ENCODE peak calls at places on chromosome 19, in six cellular contexts. X is endodermal cell, D is MM.1S, P is neural progenitor cell, W is sigmoid colon, V is lower leg skin. J is an unnamed sample.

GRCh38 chr19:15897738-15898276 is at the start of gene CYP4F2:
- DNase-seq in P (no peak), V (no peak), D (no peak), W (no peak), X (no peak), J (no peak)

GRCh38 chr19:57342582-57342981 is 8.5 kb upstream of the ZNF304 start:
- DNase-seq in W (no peak), D (no peak), X (no peak), P (no peak), V (no peak), J (no peak)

GRCh38 chr19:19399733-19400438 is 5.6 kb upstream of the GATAD2A start:
- DNase-seq in W (no peak), D (no peak), P (no peak), V (no peak), X (no peak), J (no peak)

GRCh38 chr19:39531834-39532232 is 819 bp downstream of the EID2B start:
- DNase-seq in V (no peak), P (no peak), D (no peak), W (peak), X (no peak), J (no peak)

GRCh38 chr19:53394522-53394973 is 401 bp upstream of the ZNF765 start:
- DNase-seq in X (peak), P (peak), D (no peak), V (peak), W (peak), J (peak)

GRCh38 chr19:58229255-58229639 is 533 bp downstream of the ZNF544 start:
- DNase-seq in D (no peak), W (no peak), P (peak), X (peak), V (no peak), J (peak)

GRCh38 chr19:8477889-8478288 is 24.6 kb downstream of the PRAM1 start:
- DNase-seq in W (no peak), P (no peak), V (no peak), X (no peak), D (no peak), J (no peak)

GRCh38 chr19:9937001-9937411 is 691 bp upstream of the OLFM2 start:
- DNase-seq in D (no peak), W (no peak), V (no peak), P (peak), X (peak), J (no peak)

GRCh38 chr19:55079400-55080038 is 3.9 kb downstream of the EPS8L1 start:
- DNase-seq in W (no peak), V (no peak), P (no peak), X (peak), D (no peak), J (no peak)

GRCh38 chr19:56167064-56167578 is 8.7 kb upstream of the GALP start:
- DNase-seq in P (peak), V (no peak), X (no peak), D (no peak), W (no peak), J (no peak)

GRCh38 chr19:55178781-55179569 is 1.1 kb downstream of the SYT5 start:
- DNase-seq in V (no peak), W (no peak), P (peak), D (peak), X (peak), J (peak)

GRCh38 chr19:35166100-35167063 is 11.8 kb downstream of the FXYD5 start:
- DNase-seq in X (no peak), W (peak), V (no peak), D (no peak), P (no peak), J (no peak)

GRCh38 chr19:40216013-40216776 is 2.0 kb downstream of the TTC9B start:
- DNase-seq in W (no peak), X (no peak), D (no peak), P (no peak), V (no peak), J (no peak)

GRCh38 chr19:21691656-21692055 is 75.7 kb downstream of the ZNF100 start:
- DNase-seq in P (no peak), X (no peak), D (no peak), W (no peak), V (no peak), J (no peak)

GRCh38 chr19:49774969-49775368 is 8.2 kb downstream of the AP2A1 start:
- DNase-seq in P (no peak), D (no peak), W (no peak), V (no peak), X (no peak), J (no peak)

GRCh38 chr19:11873762-11874161 is 13.8 kb upstream of the ZNF69 start:
- DNase-seq in P (no peak), W (no peak), V (no peak), D (no peak), X (no peak), J (no peak)

GRCh38 chr19:14149509-14149994 is 13.2 kb upstream of the ASF1B start:
- DNase-seq in V (peak), P (no peak), D (peak), X (no peak), W (peak), J (no peak)

GRCh38 chr19:58556633-58557252 is 1.7 kb downstream of the UBE2M start:
- DNase-seq in V (no peak), W (peak), P (no peak), X (no peak), D (no peak), J (no peak)

GRCh38 chr19:34555447-34555846 is 73.9 kb downstream of the WTIP start:
- DNase-seq in X (peak), P (peak), V (no peak), W (no peak), D (peak), J (no peak)

GRCh38 chr19:19997656-19998268 is 41.5 kb downstream of the ZNF682 start:
- DNase-seq in P (peak), D (no peak), W (no peak), V (no peak), X (peak), J (peak)

GRCh38 chr19:10655457-10656312 is 1.5 kb downstream of the ILF3 start:
- DNase-seq in V (no peak), X (peak), P (peak), D (no peak), W (no peak), J (peak)

GRCh38 chr19:48933382-48933932 is at the start of gene DHDH:
- DNase-seq in W (peak), D (peak), X (peak), P (peak), V (peak), J (peak)

GRCh38 chr19:3046621-3047306 is 15.5 kb downstream of the TLE5 start:
- DNase-seq in D (no peak), X (peak), V (no peak), P (peak), W (peak), J (peak)

GRCh38 chr19:21612403-21612872 is 107.0 kb downstream of the ZNF429 start:
- DNase-seq in X (no peak), V (no peak), D (no peak), P (no peak), W (no peak), J (no peak)

GRCh38 chr19:13260883-13261653 is 110.9 kb downstream of the IER2 start:
- DNase-seq in V (peak), X (no peak), D (no peak), P (no peak), W (no peak), J (no peak)

GRCh38 chr19:49555600-49556411 is 24.6 kb downstream of the NOSIP start:
- DNase-seq in V (no peak), W (peak), D (no peak), X (peak), P (peak), J (peak)

GRCh38 chr19:2962018-2962670 is 15.2 kb upstream of the TLE6 start:
- DNase-seq in P (peak), V (peak), D (peak), W (no peak), X (peak), J (peak)

GRCh38 chr19:21221653-21222052 is 79.8 kb downstream of the ZNF431 start:
- DNase-seq in X (no peak), P (no peak), D (no peak), V (no peak), W (no peak), J (no peak)

GRCh38 chr19:49127674-49128544 is 8.6 kb downstream of the PPFIA3 start:
- DNase-seq in P (peak), W (peak), D (peak), X (peak), V (peak), J (peak)

GRCh38 chr19:19527674-19528625 is 761 bp upstream of the YJEFN3 start:
- DNase-seq in P (no peak), V (no peak), X (no peak), W (no peak), D (no peak), J (no peak)

GRCh38 chr19:19606021-19606420 is 12.5 kb downstream of the PBX4 start:
- DNase-seq in D (no peak), X (no peak), W (no peak), V (no peak), P (no peak), J (peak)

GRCh38 chr19:2627319-2627829 is 75.1 kb downstream of the GNG7 start:
- DNase-seq in D (peak), X (no peak), V (peak), P (no peak), W (peak), J (no peak)

GRCh38 chr19:8340341-8341096 is 2.5 kb downstream of the KANK3 start:
- DNase-seq in P (peak), D (no peak), W (peak), X (peak), V (no peak), J (no peak)

GRCh38 chr19:56839665-56840451 is 668 bp downstream of the PEG3 start:
- DNase-seq in V (peak), P (no peak), X (no peak), D (no peak), W (peak), J (peak)

GRCh38 chr19:33407716-33408115 is 34.2 kb downstream of the CEBPG start:
- DNase-seq in P (no peak), X (no peak), V (no peak), W (peak), D (no peak), J (peak)

GRCh38 chr19:33408116-33408515 is 34.6 kb downstream of the CEBPG start:
- DNase-seq in V (no peak), D (no peak), X (no peak), P (no peak), W (no peak), J (peak)

GRCh38 chr19:33405491-33406461 is 32.3 kb downstream of the CEBPG start:
- DNase-seq in P (no peak), D (no peak), W (peak), V (no peak), X (no peak), J (peak)

GRCh38 chr19:33406521-33407139 is 33.1 kb downstream of the CEBPG start:
- DNase-seq in P (peak), X (peak), D (peak), W (peak), V (peak), J (peak)

GRCh38 chr19:33407140-33407551 is 33.6 kb downstream of the CEBPG start:
- DNase-seq in V (no peak), W (no peak), D (no peak), X (no peak), P (no peak), J (no peak)
- TF ChIP-seq CTCF in V (no peak), W (no peak), D (no peak), X (no peak), P (peak), J (peak)

GRCh38 chr19:1467228-1467511 is 11.8 kb downstream of the C19orf25 start:
- DNase-seq in X (no peak), P (no peak), V (no peak), W (no peak), D (no peak), J (no peak)

GRCh38 chr19:1467512-1468273 is 11.3 kb downstream of the C19orf25 start:
- DNase-seq in P (peak), D (no peak), X (peak), V (no peak), W (no peak), J (peak)

GRCh38 chr19:1465191-1466016 is 13.6 kb downstream of the C19orf25 start:
- DNase-seq in P (peak), V (no peak), W (no peak), X (peak), D (no peak), J (peak)

GRCh38 chr19:1466461-1467227 is 12.4 kb downstream of the C19orf25 start:
- DNase-seq in P (peak), W (no peak), V (no peak), D (no peak), X (no peak), J (no peak)

GRCh38 chr19:1466018-1466460 is 13.0 kb downstream of the C19orf25 start:
- DNase-seq in V (no peak), X (no peak), W (no peak), P (no peak), D (no peak), J (no peak)
- TF ChIP-seq CTCF in V (no peak), X (no peak), W (no peak), P (no peak), D (no peak), J (no peak)

GRCh38 chr19:41427647-41428480 is 690 bp upstream of the B3GNT8 start:
- DNase-seq in X (peak), D (no peak), W (no peak), V (no peak), P (peak), J (peak)
- TF ChIP-seq CTCF in X (no peak), D (no peak), W (no peak), V (no peak), P (no peak), J (no peak)

DNA sequence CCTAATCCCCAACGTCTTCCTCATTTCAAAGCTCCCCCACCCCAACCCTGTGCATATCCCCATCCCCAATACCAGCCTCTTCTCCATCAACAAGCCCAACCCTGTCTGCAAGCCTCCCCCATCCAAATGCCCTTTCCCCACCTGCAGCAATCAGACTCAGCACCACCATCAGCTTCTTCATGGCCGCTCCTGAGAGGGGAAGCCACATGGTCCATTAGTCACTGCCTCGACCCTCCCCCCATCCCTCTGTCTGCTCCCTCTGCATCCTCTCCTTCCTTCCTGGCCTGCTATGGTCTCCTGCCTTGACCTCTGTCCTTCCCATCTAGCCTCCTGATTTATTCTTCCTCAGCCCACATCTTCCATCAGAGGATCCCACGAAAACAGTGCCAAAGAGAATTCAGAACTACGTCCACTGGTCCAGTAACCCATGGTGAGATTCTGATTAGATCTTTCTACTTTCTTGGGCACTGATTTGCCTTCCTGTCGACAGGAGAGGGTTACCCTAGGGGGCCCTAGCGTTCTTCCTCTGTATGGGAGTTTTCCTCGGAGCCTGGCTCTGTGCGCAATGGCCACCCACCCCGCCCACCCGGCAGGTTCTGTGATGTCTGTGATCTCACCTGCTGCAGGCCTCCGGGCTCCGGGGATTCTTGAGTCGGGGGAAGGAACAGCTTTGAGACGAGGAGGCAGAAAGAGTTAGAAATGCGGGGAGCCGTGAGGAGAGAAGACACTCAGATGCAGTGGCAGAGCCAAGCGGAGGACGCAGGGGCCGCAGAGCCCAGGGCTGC is 1.3 kb downstream of the KLK6 start:
- DNase-seq in P (peak), D (no peak), X (peak), V (no peak), W (no peak), J (no peak)
- TF ChIP-seq CTCF in P (no peak), D (no peak), X (peak), V (no peak), W (no peak), J (no peak)

DNA sequence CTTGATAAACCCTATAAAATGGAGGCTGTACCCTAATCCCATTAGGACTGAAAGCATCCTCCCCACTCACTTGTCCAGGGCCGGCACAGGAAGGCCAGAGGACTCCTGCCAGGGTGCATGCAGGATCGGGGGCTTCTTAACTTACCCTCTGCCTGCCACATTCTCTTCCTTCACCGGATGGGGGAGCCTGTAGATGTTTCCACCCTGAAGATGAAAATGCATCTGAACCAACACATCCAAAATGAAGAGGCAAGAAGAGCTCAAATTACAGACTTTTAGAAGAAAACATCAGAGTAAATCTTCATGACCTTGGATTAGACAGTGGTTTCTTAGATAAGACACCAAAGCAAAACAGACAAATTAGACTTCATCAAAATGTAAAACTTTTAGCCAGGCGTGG is 25.9 kb upstream of the NAPA start:
- DNase-seq in P (peak), X (no peak), D (no peak), V (no peak), W (no peak), J (no peak)
- TF ChIP-seq CTCF in P (peak), X (peak), D (peak), V (no peak), W (no peak), J (no peak)

GRCh38 chr19:4256563-4256962 is 9.7 kb downstream of the YJU2 start:
- DNase-seq in P (no peak), V (no peak), W (no peak), D (no peak), X (peak), J (no peak)
- TF ChIP-seq CTCF in P (no peak), V (no peak), W (no peak), D (peak), X (peak), J (no peak)

J was measured in glutamatergic neuron.